ENCODE peak calls at places on chromosomes 16 and 17, in eight cellular contexts. One of them, this sample, is unnamed.
A peak's percentile ranks its signal among the peaks of the same experiment; 100 is the strongest.

GRCh38 chr16:89823087-89823823 is 5.0 kb upstream of the SPIRE2 start:
- DNase-seq in cardiac fibroblast: no peak
- DNase-seq in endothelial cell: no peak
- DNase-seq in GM10248: no peak
- DNase-seq in type B pancreatic cell: no peak
- DNase-seq in neural crest cell: no peak
- DNase-seq in colonic mucosa: no peak
- DNase-seq in AG09319: no peak
- DNase-seq in this sample: no peak

GRCh38 chr17:39921323-39921722 is 2.9 kb upstream of the GSDMB start:
- DNase-seq in cardiac fibroblast: no peak
- DNase-seq in endothelial cell: no peak
- DNase-seq in type B pancreatic cell: no peak
- DNase-seq in AG09319: no peak
- DNase-seq in GM10248: peak; percentile 42
- DNase-seq in colonic mucosa: no peak
- DNase-seq in neural crest cell: no peak
- DNase-seq in this sample: no peak

GRCh38 chr17:2399572-2400473 is 1.0 kb downstream of the MNT start:
- DNase-seq in colonic mucosa: peak; percentile 96
- DNase-seq in cardiac fibroblast: peak; percentile 98
- DNase-seq in endothelial cell: peak; percentile 97
- DNase-seq in GM10248: peak; percentile 93
- DNase-seq in neural crest cell: peak; percentile 81
- DNase-seq in type B pancreatic cell: peak; percentile 97
- DNase-seq in AG09319: peak; percentile 97
- DNase-seq in this sample: peak; percentile 94

GRCh38 chr16:85537331-85537788 is 75.8 kb upstream of the GSE1 start:
- DNase-seq in neural crest cell: no peak
- DNase-seq in cardiac fibroblast: no peak
- DNase-seq in type B pancreatic cell: no peak
- DNase-seq in GM10248: no peak
- DNase-seq in AG09319: no peak
- DNase-seq in endothelial cell: no peak
- DNase-seq in colonic mucosa: no peak
- DNase-seq in this sample: no peak

GRCh38 chr17:32870969-32871368 is 6.0 kb downstream of the MYO1D start:
- DNase-seq in neural crest cell: no peak
- DNase-seq in GM10248: no peak
- DNase-seq in endothelial cell: no peak
- DNase-seq in colonic mucosa: no peak
- DNase-seq in type B pancreatic cell: no peak
- DNase-seq in AG09319: no peak
- DNase-seq in cardiac fibroblast: peak; percentile 10
- DNase-seq in this sample: no peak

GRCh38 chr16:50273888-50274770 is 7.8 kb downstream of the ADCY7 start:
- DNase-seq in type B pancreatic cell: no peak
- DNase-seq in colonic mucosa: peak; percentile 28
- DNase-seq in GM10248: peak; percentile 88
- DNase-seq in AG09319: no peak
- DNase-seq in neural crest cell: no peak
- DNase-seq in cardiac fibroblast: no peak
- DNase-seq in endothelial cell: no peak
- DNase-seq in this sample: peak; percentile 89

GRCh38 chr17:74177018-74177450 is 26.4 kb upstream of the RPL38 start:
- DNase-seq in colonic mucosa: no peak
- DNase-seq in cardiac fibroblast: no peak
- DNase-seq in AG09319: no peak
- DNase-seq in GM10248: no peak
- DNase-seq in endothelial cell: no peak
- DNase-seq in type B pancreatic cell: no peak
- DNase-seq in neural crest cell: no peak
- DNase-seq in this sample: no peak

GRCh38 chr17:12599185-12599920 is 66.3 kb upstream of the MYOCD start:
- DNase-seq in type B pancreatic cell: no peak
- DNase-seq in AG09319: no peak
- DNase-seq in endothelial cell: no peak
- DNase-seq in colonic mucosa: no peak
- DNase-seq in cardiac fibroblast: no peak
- DNase-seq in neural crest cell: no peak
- DNase-seq in GM10248: no peak
- DNase-seq in this sample: no peak

GRCh38 chr16:10988164-10988803 is 43.9 kb downstream of the CLEC16A start:
- DNase-seq in endothelial cell: peak; percentile 33
- DNase-seq in AG09319: no peak
- DNase-seq in GM10248: peak; percentile 49
- DNase-seq in neural crest cell: no peak
- DNase-seq in cardiac fibroblast: no peak
- DNase-seq in colonic mucosa: no peak
- DNase-seq in type B pancreatic cell: no peak
- DNase-seq in this sample: peak; percentile 58

GRCh38 chr17:66542183-66542966 is 240.0 kb downstream of the PRKCA start:
- DNase-seq in neural crest cell: no peak
- DNase-seq in type B pancreatic cell: no peak
- DNase-seq in AG09319: no peak
- DNase-seq in endothelial cell: no peak
- DNase-seq in GM10248: peak; percentile 53
- DNase-seq in cardiac fibroblast: peak; percentile 77
- DNase-seq in colonic mucosa: no peak
- DNase-seq in this sample: peak; percentile 41

GRCh38 chr17:38747385-38748328 is 479 bp downstream of the PCGF2 start:
- DNase-seq in type B pancreatic cell: no peak
- DNase-seq in neural crest cell: peak; percentile 40
- DNase-seq in GM10248: peak; percentile 76
- DNase-seq in colonic mucosa: peak; percentile 71
- DNase-seq in AG09319: no peak
- DNase-seq in cardiac fibroblast: peak; percentile 41
- DNase-seq in endothelial cell: peak; percentile 55
- DNase-seq in this sample: peak; percentile 80

GRCh38 chr17:3985800-3986199 is 21.6 kb upstream of the ATP2A3 start:
- DNase-seq in colonic mucosa: no peak
- DNase-seq in GM10248: no peak
- DNase-seq in AG09319: no peak
- DNase-seq in endothelial cell: no peak
- DNase-seq in cardiac fibroblast: no peak
- DNase-seq in neural crest cell: no peak
- DNase-seq in type B pancreatic cell: no peak
- DNase-seq in this sample: no peak

GRCh38 chr17:45942284-45942683 is 47.9 kb downstream of the MAPT start:
- DNase-seq in colonic mucosa: no peak
- DNase-seq in GM10248: no peak
- DNase-seq in cardiac fibroblast: peak; percentile 26
- DNase-seq in neural crest cell: no peak
- DNase-seq in endothelial cell: no peak
- DNase-seq in type B pancreatic cell: no peak
- DNase-seq in AG09319: no peak
- DNase-seq in this sample: no peak

GRCh38 chr16:78489631-78490030 is 390.2 kb downstream of the WWOX start:
- DNase-seq in neural crest cell: no peak
- DNase-seq in type B pancreatic cell: no peak
- DNase-seq in AG09319: no peak
- DNase-seq in colonic mucosa: no peak
- DNase-seq in GM10248: no peak
- DNase-seq in endothelial cell: no peak
- DNase-seq in cardiac fibroblast: no peak
- DNase-seq in this sample: no peak

GRCh38 chr17:31858647-31859486 is at the start of gene COPRS:
- DNase-seq in neural crest cell: peak; percentile 79
- DNase-seq in GM10248: peak; percentile 96
- DNase-seq in cardiac fibroblast: peak; percentile 93
- DNase-seq in type B pancreatic cell: peak; percentile 90
- DNase-seq in AG09319: peak; percentile 72
- DNase-seq in endothelial cell: peak; percentile 89
- DNase-seq in colonic mucosa: peak; percentile 89
- DNase-seq in this sample: peak; percentile 97

GRCh38 chr16:72241930-72242329 is 70.0 kb upstream of the PMFBP1 start:
- DNase-seq in type B pancreatic cell: no peak
- DNase-seq in AG09319: peak; percentile 12
- DNase-seq in cardiac fibroblast: peak; percentile 76
- DNase-seq in endothelial cell: peak; percentile 25
- DNase-seq in GM10248: no peak
- DNase-seq in colonic mucosa: peak; percentile 31
- DNase-seq in neural crest cell: peak; percentile 28
- DNase-seq in this sample: no peak

GRCh38 chr16:73216932-73217331 is 169.0 kb upstream of the ZFHX3 start:
- DNase-seq in cardiac fibroblast: no peak
- DNase-seq in endothelial cell: no peak
- DNase-seq in type B pancreatic cell: no peak
- DNase-seq in neural crest cell: no peak
- DNase-seq in colonic mucosa: no peak
- DNase-seq in AG09319: no peak
- DNase-seq in GM10248: no peak
- DNase-seq in this sample: no peak

GRCh38 chr16:83113317-83113716 is 486.5 kb downstream of the CDH13 start:
- DNase-seq in colonic mucosa: no peak
- DNase-seq in GM10248: no peak
- DNase-seq in endothelial cell: peak; percentile 55
- DNase-seq in neural crest cell: peak; percentile 15
- DNase-seq in cardiac fibroblast: peak; percentile 43
- DNase-seq in type B pancreatic cell: no peak
- DNase-seq in AG09319: no peak
- DNase-seq in this sample: no peak

DNA sequence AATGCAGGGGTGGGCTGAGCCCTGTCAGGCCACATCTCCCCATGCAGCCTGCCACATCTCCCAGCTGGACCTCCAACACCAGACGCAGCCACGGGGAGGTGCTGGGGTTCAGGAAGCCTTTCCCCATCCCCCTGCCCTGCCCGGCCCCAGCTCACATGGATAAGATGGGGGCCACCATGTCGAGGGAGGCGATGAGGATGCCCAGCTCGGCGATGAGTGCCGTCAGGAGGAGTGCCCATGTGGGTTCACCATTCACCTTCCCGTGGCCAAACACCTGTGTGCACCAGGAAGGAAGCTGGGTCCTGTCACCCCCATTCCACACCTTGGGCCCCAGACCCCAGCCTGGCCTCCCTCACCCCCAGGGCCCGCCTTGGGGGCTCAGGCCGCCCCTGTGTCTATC is 5.7 kb upstream of the LCAT start:
- DNase-seq in colonic mucosa: no peak
- DNase-seq in GM10248: no peak
- DNase-seq in endothelial cell: no peak
- DNase-seq in neural crest cell: no peak
- DNase-seq in AG09319: no peak
- DNase-seq in cardiac fibroblast: no peak
- DNase-seq in type B pancreatic cell: no peak
- DNase-seq in this sample: no peak
- TF ChIP-seq CTCF in colonic mucosa: no peak
- TF ChIP-seq CTCF in GM10248: no peak
- TF ChIP-seq CTCF in endothelial cell: no peak
- TF ChIP-seq CTCF in neural crest cell: no peak
- TF ChIP-seq CTCF in AG09319: no peak
- TF ChIP-seq CTCF in cardiac fibroblast: no peak
- TF ChIP-seq CTCF in type B pancreatic cell: no peak
- TF ChIP-seq CTCF in this sample: no peak

GRCh38 chr17:16013943-16014407 is 14.4 kb downstream of the TTC19 start:
- DNase-seq in GM10248: no peak
- DNase-seq in AG09319: no peak
- DNase-seq in cardiac fibroblast: peak; percentile 83
- DNase-seq in type B pancreatic cell: no peak
- DNase-seq in neural crest cell: peak; percentile 13
- DNase-seq in colonic mucosa: no peak
- DNase-seq in endothelial cell: peak; percentile 43
- DNase-seq in this sample: no peak
- TF ChIP-seq CTCF in GM10248: no peak
- TF ChIP-seq CTCF in AG09319: peak; percentile 59
- TF ChIP-seq CTCF in cardiac fibroblast: peak; percentile 76
- TF ChIP-seq CTCF in type B pancreatic cell: peak; percentile 75
- TF ChIP-seq CTCF in neural crest cell: peak; percentile 60
- TF ChIP-seq CTCF in colonic mucosa: peak; percentile 31
- TF ChIP-seq CTCF in endothelial cell: peak; percentile 87
- TF ChIP-seq CTCF in this sample: no peak

GRCh38 chr16:57477531-57478202 is 8.6 kb downstream of the DOK4 start:
- DNase-seq in endothelial cell: no peak
- DNase-seq in neural crest cell: no peak
- DNase-seq in cardiac fibroblast: no peak
- DNase-seq in type B pancreatic cell: no peak
- DNase-seq in AG09319: no peak
- DNase-seq in GM10248: no peak
- DNase-seq in colonic mucosa: no peak
- DNase-seq in this sample: no peak

GRCh38 chr16:57474671-57475661 is 11.3 kb downstream of the DOK4 start:
- DNase-seq in neural crest cell: no peak
- DNase-seq in GM10248: no peak
- DNase-seq in endothelial cell: no peak
- DNase-seq in cardiac fibroblast: no peak
- DNase-seq in AG09319: no peak
- DNase-seq in colonic mucosa: no peak
- DNase-seq in type B pancreatic cell: no peak
- DNase-seq in this sample: no peak

GRCh38 chr16:57473906-57474305 is 11.4 kb downstream of the POLR2C start:
- DNase-seq in AG09319: no peak
- DNase-seq in colonic mucosa: no peak
- DNase-seq in type B pancreatic cell: no peak
- DNase-seq in neural crest cell: no peak
- DNase-seq in cardiac fibroblast: no peak
- DNase-seq in GM10248: no peak
- DNase-seq in endothelial cell: no peak
- DNase-seq in this sample: no peak

GRCh38 chr16:57476546-57477410 is 9.5 kb downstream of the DOK4 start:
- DNase-seq in GM10248: no peak
- DNase-seq in type B pancreatic cell: no peak
- DNase-seq in endothelial cell: no peak
- DNase-seq in AG09319: no peak
- DNase-seq in cardiac fibroblast: peak; percentile 10
- DNase-seq in neural crest cell: no peak
- DNase-seq in colonic mucosa: no peak
- DNase-seq in this sample: no peak

DNA sequence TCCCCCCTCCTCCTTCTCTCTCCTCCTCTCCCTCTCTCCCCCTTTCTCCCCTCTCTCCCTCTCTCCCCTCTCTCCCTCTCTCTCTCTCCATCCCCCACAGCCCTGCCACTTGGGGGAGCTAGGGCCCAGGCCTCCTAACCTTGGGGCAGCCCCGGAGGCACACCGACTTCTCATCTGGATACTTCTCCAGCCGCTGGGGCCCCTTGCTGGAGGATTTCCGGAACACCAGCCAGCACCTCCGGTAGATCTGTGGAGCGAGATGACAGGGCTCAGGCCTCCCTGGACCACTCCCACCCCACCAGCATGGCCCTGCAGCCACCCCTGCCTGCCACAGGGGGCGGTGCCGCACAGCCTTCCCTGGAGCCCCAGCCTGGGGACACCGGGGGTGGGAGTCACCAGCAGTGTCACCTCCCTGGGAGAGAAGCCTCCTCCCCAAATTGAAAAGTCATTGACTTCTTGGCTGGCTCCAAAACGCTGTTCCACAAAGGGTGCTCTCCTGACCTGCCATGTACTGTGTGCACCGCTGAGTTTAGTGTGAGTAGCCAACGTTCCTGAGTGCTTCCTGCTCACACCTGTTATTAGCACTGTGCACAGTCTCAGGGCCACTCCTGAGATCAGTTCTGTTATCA is 10.5 kb downstream of the DOK4 start:
- DNase-seq in colonic mucosa: no peak
- DNase-seq in endothelial cell: peak; percentile 89
- DNase-seq in AG09319: no peak
- DNase-seq in neural crest cell: peak; percentile 73
- DNase-seq in GM10248: peak; percentile 89
- DNase-seq in type B pancreatic cell: no peak
- DNase-seq in cardiac fibroblast: peak; percentile 63
- DNase-seq in this sample: peak; percentile 88
- TF ChIP-seq CTCF in colonic mucosa: no peak
- TF ChIP-seq CTCF in endothelial cell: peak; percentile 64
- TF ChIP-seq CTCF in AG09319: no peak
- TF ChIP-seq CTCF in neural crest cell: peak; percentile 75
- TF ChIP-seq CTCF in GM10248: peak; percentile 49
- TF ChIP-seq CTCF in type B pancreatic cell: peak; percentile 81
- TF ChIP-seq CTCF in cardiac fibroblast: peak; percentile 63
- TF ChIP-seq CTCF in this sample: peak; percentile 85

GRCh38 chr17:83107656-83108048 is 28.2 kb downstream of the METRNL start:
- DNase-seq in endothelial cell: no peak
- DNase-seq in colonic mucosa: no peak
- DNase-seq in neural crest cell: no peak
- DNase-seq in cardiac fibroblast: no peak
- DNase-seq in GM10248: no peak
- DNase-seq in AG09319: no peak
- DNase-seq in type B pancreatic cell: no peak
- DNase-seq in this sample: no peak
- TF ChIP-seq CTCF in endothelial cell: no peak
- TF ChIP-seq CTCF in colonic mucosa: no peak
- TF ChIP-seq CTCF in neural crest cell: no peak
- TF ChIP-seq CTCF in cardiac fibroblast: no peak
- TF ChIP-seq CTCF in GM10248: no peak
- TF ChIP-seq CTCF in AG09319: no peak
- TF ChIP-seq CTCF in type B pancreatic cell: no peak
- TF ChIP-seq CTCF in this sample: no peak